ENCODE peak calls at places on chromosomes 1 and 21, in four cellular contexts. W, X, C and Y are unnamed samples.
A peak's percentile ranks its signal among the peaks of the same experiment; 100 is the strongest.

GRCh38 chr1:9849691-9850441 is 26.1 kb upstream of the CLSTN1 start:
- DNase-seq in W (no peak), X (no peak), C (no peak), Y (no peak)

GRCh38 chr1:230938924-230939368 is 39.7 kb downstream of the TTC13 start:
- DNase-seq in W (no peak), X (no peak), C (no peak), Y (no peak)

GRCh38 chr1:81664341-81664740 is 136.4 kb upstream of the ADGRL2 start:
- DNase-seq in W (no peak), X (no peak), C (peak; percentile 55), Y (no peak)

GRCh38 chr1:116390195-116390594 is 17.2 kb downstream of the ATP1A1 start:
- DNase-seq in W (no peak), X (no peak), C (no peak), Y (no peak)

GRCh38 chr1:15680614-15681345 is 3.3 kb upstream of the PLEKHM2 start:
- DNase-seq in W (no peak), X (no peak), C (peak; percentile 96), Y (no peak)

GRCh38 chr21:14866859-14867560 is 197.8 kb downstream of the NRIP1 start:
- DNase-seq in W (no peak), X (no peak), C (no peak), Y (no peak)

GRCh38 chr1:160124709-160125478 is 9.3 kb downstream of the ATP1A2 start:
- DNase-seq in W (no peak), X (no peak), C (peak; percentile 89), Y (no peak)

GRCh38 chr1:209805875-209806760 is at the start of gene IRF6:
- DNase-seq in W (peak; percentile 98), X (peak; percentile 96), C (peak; percentile 51), Y (peak; percentile 95)

GRCh38 chr1:229040630-229041358 is 230.1 kb upstream of the RAB4A start:
- DNase-seq in W (no peak), X (no peak), C (no peak), Y (no peak)

GRCh38 chr21:46116189-46116845 is 18.4 kb downstream of the COL6A2 start:
- DNase-seq in W (peak; percentile 23), X (no peak), C (no peak), Y (no peak)

GRCh38 chr1:43572084-43572483 is 41.4 kb downstream of the PTPRF start:
- DNase-seq in W (no peak), X (no peak), C (no peak), Y (no peak)

GRCh38 chr1:6513296-6513928 is 21.9 kb upstream of the PLEKHG5 start:
- DNase-seq in W (no peak), X (no peak), C (no peak), Y (no peak)

DNA sequence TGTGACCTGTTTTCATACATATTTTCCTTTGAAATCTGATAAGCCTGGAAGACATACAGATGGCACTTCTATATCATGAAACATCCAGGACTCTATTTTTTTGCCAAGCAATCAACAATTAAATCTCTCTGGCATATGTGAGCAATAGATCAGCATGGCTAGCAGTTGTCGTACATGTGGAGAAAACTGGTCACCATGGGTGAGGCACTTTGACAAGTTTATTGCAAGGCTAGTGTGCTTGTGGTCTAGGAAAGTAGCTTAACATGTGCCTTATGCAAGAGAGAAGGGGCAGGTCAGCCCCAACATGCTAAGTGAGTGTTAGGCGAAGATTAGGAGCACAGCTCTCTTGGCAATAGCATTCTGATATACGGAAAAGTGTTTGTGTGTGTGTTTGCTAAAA is 14.3 kb downstream of the PRRX1 start:
- DNase-seq in W (no peak), X (no peak), C (peak; percentile 49), Y (no peak)
- H3K9ac ChIP-seq in W (no peak overlapping the region), X (no peak overlapping the region), C (no peak overlapping the region), Y (no peak overlapping the region)

GRCh38 chr1:32334274-32334861 is 1.7 kb downstream of the MARCKSL1 start:
- DNase-seq in W (no peak), X (no peak), C (no peak), Y (no peak)
- H3K9ac ChIP-seq in W (peak overlapping the region; percentile 72), X (peak overlapping the region; percentile 96), C (peak overlapping the region; percentile 81), Y (peak overlapping the region; percentile 98)

GRCh38 chr1:50333595-50333974 is 89.7 kb downstream of the DMRTA2 start:
- DNase-seq in W (peak; percentile 78), X (peak; percentile 84), C (peak; percentile 3), Y (peak; percentile 52)
- H3K9ac ChIP-seq in W (no peak overlapping the region), X (no peak overlapping the region), C (no peak overlapping the region), Y (peak overlapping the region; percentile 85)

DNA sequence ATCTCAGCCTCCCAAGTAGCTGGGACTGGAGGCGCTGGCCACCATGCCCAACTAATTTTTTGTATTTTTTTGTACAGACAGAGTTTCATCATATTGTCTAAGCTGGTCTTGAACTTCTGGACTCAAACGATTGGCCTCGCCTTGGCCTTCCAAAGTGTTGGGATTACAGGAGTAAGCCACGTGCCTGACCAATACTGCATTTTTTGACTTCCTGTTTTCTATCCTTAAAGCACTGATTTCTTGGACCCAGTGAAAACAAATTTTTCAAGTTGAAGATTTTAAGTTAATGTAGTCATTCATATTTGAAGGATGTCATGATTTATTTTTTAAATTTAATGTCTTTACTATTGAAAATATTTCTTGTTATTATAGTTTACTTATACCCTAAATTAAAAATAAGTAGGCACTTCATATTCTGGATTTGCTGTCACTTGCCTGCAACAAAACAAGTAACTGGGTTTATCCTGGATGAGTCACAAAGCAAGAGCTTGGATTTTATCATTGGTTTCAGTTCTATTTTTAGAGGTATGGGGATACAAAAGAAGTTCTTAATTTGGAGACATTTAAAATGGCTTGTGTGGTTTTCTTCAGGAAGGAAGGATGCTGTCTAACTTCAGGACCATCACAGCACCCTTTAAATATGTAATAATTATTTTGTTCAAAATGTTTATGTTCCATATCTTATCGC is 2.2 kb upstream of the VPS45 start:
- DNase-seq in W (no peak), X (no peak), C (peak; percentile 70), Y (no peak)
- H3K9ac ChIP-seq in W (no peak overlapping the region), X (no peak overlapping the region), C (no peak overlapping the region), Y (no peak overlapping the region)

DNA sequence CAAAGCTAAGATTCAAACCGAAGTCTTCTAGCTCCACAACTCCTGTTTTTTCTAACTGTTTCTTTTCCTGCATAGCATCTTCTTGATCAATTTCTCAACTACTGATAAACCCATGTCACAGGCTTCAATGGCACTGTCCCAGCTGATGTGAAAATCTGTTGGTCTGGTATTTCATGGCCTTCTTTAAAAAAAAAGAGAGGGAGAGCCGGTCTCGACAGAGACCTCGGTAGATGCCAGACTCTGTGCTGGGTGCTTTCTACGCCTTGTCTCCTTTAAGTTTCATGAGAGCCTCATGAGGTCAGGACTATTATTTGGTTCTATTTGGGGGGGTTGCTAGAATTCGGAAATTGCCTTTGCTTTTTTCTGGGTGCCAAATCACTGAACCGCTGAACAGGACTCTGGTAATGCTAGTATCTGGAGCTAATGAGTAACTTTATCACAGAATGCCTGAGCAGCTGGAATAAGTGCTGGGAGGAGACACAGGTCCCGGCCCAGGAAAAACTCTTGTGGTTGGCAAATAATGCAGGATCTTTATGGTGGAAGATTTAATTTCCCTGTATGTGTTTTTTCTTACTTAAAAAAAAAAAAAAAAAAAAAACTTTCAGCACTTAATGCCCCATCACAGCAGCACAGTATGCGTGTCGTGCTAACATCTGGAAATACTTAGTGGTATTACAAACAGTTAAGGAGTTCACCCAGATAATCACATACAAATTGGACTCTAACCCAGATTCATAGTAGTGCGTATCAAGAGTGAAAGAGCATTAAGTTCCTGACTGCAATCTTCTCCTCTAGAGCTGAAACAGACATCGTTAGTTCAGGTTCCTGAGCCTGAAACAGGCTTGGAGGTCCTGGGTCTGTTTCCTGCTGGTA is 220.8 kb downstream of the TOMM20 start:
- DNase-seq in W (no peak), X (no peak), C (peak; percentile 79), Y (no peak)
- H3K9ac ChIP-seq in W (no peak overlapping the region), X (no peak overlapping the region), C (no peak overlapping the region), Y (no peak overlapping the region)

DNA sequence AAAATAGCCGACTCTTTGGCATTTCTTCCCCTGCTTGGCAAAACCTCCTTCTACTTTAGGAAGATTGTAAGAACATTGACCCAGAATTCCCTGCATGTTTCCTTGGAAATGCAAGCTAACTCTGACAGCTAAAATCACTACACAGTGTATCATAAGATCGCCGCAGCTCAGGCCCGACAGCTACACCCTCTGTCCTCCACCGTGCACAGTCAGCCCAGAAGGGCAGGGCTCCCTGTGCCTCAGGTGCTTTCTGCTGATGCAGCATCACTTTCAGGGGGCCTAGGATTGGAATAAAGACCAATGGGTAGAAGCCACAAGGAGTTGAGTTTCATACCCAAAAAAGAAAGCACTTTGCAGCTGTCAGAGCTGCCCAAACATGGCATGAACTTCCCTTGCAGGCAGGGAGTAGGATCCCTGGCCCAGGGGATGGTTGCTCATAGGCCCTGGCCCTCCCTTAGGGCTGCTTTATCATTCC is 145.3 kb downstream of the SEC16B start:
- DNase-seq in W (no peak), X (no peak), C (no peak), Y (no peak)
- H3K9ac ChIP-seq in W (no peak overlapping the region), X (no peak overlapping the region), C (no peak overlapping the region), Y (no peak overlapping the region)

GRCh38 chr1:2547210-2548067 is 8.7 kb upstream of the TNFRSF14 start:
- DNase-seq in W (no peak), X (peak; percentile 49), C (no peak), Y (no peak)
- H3K9ac ChIP-seq in W (no peak overlapping the region), X (peak overlapping the region; percentile 80), C (no peak overlapping the region), Y (peak overlapping the region; percentile 85)

GRCh38 chr1:17791055-17791390 is 35.9 kb downstream of the ACTL8 start:
- DNase-seq in W (no peak), X (no peak), C (no peak), Y (no peak)

GRCh38 chr1:17792421-17792820 is 37.3 kb downstream of the ACTL8 start:
- DNase-seq in W (no peak), X (no peak), C (no peak), Y (no peak)

GRCh38 chr1:17789926-17790325 is 34.8 kb downstream of the ACTL8 start:
- DNase-seq in W (no peak), X (no peak), C (no peak), Y (no peak)

GRCh38 chr1:17791464-17791863 is 36.3 kb downstream of the ACTL8 start:
- DNase-seq in W (no peak), X (no peak), C (no peak), Y (no peak)

DNA sequence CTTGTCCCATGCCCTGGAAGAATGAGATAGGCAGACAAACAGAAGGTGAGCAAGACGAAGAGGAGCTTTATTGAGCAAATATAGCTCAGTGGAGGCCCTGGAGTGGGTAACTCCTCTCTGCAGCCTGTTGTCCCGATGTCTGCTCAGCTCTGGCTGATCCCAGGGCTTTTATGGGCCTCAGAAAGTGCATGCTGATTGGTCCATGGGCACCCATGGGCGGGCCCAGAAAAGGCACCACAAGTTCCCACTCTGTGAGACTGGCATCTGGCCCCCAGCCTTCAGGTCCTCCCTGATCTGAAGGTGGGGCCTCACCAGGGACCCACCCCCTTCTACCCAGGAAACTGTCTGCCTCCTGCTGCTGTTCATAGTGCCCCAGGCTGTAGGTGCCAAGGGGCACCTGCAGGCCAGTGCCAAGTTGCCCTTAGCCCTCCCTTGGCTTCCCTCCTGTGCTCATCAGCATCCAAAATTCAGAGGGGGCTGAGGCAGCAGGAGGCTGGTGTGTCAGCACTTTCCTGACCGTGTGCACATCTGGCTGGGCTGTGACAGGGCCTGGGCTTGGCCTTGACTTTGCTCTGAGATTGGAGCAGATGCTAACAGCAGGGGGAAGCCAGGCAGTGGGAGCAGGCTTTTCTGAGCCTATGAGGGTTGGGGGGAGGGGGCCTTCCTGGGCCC is 35.4 kb downstream of the ACTL8 start:
- DNase-seq in W (peak; percentile 49), X (peak; percentile 26), C (no peak), Y (no peak)
- H3K9ac ChIP-seq in W (no peak overlapping the region), X (no peak overlapping the region), C (no peak overlapping the region), Y (no peak overlapping the region)